ENCODE peak calls at places on chromosome 21, in four cellular contexts. F is uterus, U is breast epithelium, A is WERI-Rb-1. N is an unnamed sample.
A peak's percentile ranks its signal among the peaks of the same experiment; 100 is the strongest.

GRCh38 chr21:42298237-42298636 is 17.0 kb downstream of the TFF3 start:
- DNase-seq in U (no peak), F (no peak), A (no peak), N (no peak)

GRCh38 chr21:14545906-14546480 is at the start of gene SAMSN1:
- DNase-seq in U (peak; percentile 19), F (no peak), A (no peak), N (no peak)

GRCh38 chr21:44370771-44371410 is 17.5 kb downstream of the TRPM2 start:
- DNase-seq in F (no peak), U (no peak), A (no peak), N (no peak)

GRCh38 chr21:43885721-43886120 is 20.7 kb downstream of the AGPAT3 start:
- DNase-seq in F (no peak), A (no peak), U (no peak), N (no peak)

GRCh38 chr21:21624674-21625073 is 626.5 kb downstream of the NCAM2 start:
- DNase-seq in U (no peak), F (no peak), A (no peak), N (no peak)

GRCh38 chr21:44870748-44871495 is 2.6 kb downstream of the PTTG1IP start:
- DNase-seq in U (peak; percentile 93), F (no peak), A (no peak), N (peak; percentile 62)

GRCh38 chr21:43269461-43269860 is 100.7 kb downstream of the CRYAA start:
- DNase-seq in A (peak; percentile 47), F (no peak), U (no peak), N (no peak)

GRCh38 chr21:41045534-41046268 is 122.3 kb upstream of the BACE2 start:
- DNase-seq in F (no peak), A (peak; percentile 70), U (no peak), N (peak; percentile 72)

GRCh38 chr21:45118099-45118498 is 43.7 kb downstream of the ADARB1 start:
- DNase-seq in A (no peak), U (no peak), F (no peak), N (no peak)

GRCh38 chr21:42153046-42153685 is 65.8 kb upstream of the ABCG1 start:
- DNase-seq in F (no peak), A (no peak), U (no peak), N (no peak)

GRCh38 chr21:43303240-43304178 is 123.4 kb downstream of the SIK1 start:
- DNase-seq in A (no peak), U (no peak), F (no peak), N (no peak)

GRCh38 chr21:41164981-41165650 is 2.8 kb upstream of the BACE2 start:
- DNase-seq in U (peak; percentile 80), A (no peak), F (peak; percentile 61), N (peak; percentile 72)

GRCh38 chr21:44954281-44954771 is 14.5 kb downstream of the SLX9 start:
- DNase-seq in A (no peak), U (no peak), F (no peak), N (no peak)

GRCh38 chr21:25508364-25508763 is 98.9 kb downstream of the MRPL39 start:
- DNase-seq in F (no peak), A (no peak), U (no peak), N (no peak)

GRCh38 chr21:17679002-17679600 is 66.4 kb upstream of the BTG3 start:
- DNase-seq in U (no peak), F (no peak), A (no peak), N (no peak)

GRCh38 chr21:44952929-44953627 is 13.2 kb downstream of the SLX9 start:
- DNase-seq in A (no peak), U (no peak), F (no peak), N (no peak)

GRCh38 chr21:18617291-18617690 is 213.7 kb upstream of the TMPRSS15 start:
- DNase-seq in U (no peak), F (no peak), A (no peak), N (no peak)

GRCh38 chr21:41142051-41142795 is 25.7 kb upstream of the BACE2 start:
- DNase-seq in F (no peak), U (peak; percentile 97), A (no peak), N (no peak)

GRCh38 chr21:16418211-16418610 is 688.4 kb downstream of the USP25 start:
- DNase-seq in A (no peak), F (no peak), U (no peak), N (no peak)

GRCh38 chr21:46471514-46471913 is 12.8 kb downstream of the DIP2A start:
- DNase-seq in U (no peak), F (no peak), A (no peak), N (no peak)
- H3K4me3 ChIP-seq in U (no peak overlapping the region), F (no peak overlapping the region), A (peak overlapping the region; percentile 20), N (no peak overlapping the region)

DNA sequence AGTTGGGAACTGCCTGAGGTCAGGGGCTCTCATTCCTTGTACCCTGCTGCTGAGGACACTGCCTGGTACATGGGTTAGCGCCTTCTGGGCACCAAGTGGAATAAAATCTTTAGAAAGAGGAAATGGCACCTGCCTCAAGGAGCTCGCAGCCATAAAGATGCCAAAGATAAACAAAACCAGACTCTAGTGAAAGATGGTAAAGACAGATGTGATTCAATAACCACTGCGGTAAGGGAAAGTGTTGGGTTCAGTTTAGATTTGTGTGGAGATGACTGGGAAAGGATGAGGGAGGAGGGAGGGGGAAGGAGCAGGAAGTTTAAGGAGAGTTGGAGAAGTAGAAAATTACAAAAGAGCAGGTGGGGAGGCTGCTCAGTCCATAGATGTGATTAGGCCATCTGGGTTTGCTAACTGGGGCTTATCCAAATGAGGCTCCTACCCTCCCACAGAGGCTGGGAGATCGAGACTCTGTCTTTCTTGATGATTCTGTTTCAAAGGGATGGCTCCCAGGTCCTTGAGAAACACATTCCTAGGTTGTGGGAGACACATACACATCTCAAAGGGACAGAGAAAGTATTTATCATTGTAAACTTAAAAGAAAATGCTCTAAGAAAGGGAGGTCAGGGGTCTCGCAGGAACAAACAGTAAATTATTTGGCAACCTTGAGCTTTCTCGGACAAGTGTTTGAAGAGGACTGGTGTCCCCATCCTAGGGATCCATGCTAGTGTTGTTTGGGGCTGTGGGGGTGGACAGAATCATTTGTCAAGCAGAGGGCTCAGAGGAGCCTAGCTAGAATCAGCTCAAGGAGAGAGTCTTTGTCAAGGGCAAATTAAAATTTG is 65.7 kb upstream of the MORC3 start:
- DNase-seq in F (no peak), U (no peak), A (peak; percentile 38), N (no peak)
- H3K4me3 ChIP-seq in F (no peak overlapping the region), U (no peak overlapping the region), A (no peak overlapping the region), N (no peak overlapping the region)

DNA sequence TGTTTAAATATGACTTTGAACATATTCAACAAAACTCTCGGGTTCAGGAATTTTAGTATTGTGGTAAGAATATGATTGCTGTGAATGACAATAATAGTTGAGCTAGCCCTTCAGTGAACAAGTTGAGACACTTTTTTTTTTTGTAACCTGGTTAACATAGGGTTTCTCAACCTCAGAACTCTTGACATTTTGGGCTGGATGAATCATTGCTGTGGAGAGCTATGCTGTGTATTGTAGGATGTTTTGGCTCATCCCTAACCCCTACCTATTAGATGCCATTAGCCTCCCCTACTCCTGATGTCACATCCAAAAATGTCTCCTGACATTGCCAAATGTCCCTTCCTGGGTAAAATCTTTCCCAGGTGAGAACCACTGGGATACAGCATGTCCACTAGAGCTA is 113.7 kb downstream of the RUNX1 start:
- DNase-seq in U (no peak), F (no peak), A (no peak), N (no peak)
- H3K4me3 ChIP-seq in U (no peak overlapping the region), F (no peak overlapping the region), A (no peak overlapping the region), N (no peak overlapping the region)

GRCh38 chr21:39613029-39613934 is 542 bp downstream of the B3GALT5 start:
- DNase-seq in A (no peak), U (no peak), F (no peak), N (no peak)

GRCh38 chr21:39610705-39611104 is 2.0 kb upstream of the B3GALT5 start:
- DNase-seq in U (no peak), F (no peak), A (no peak), N (no peak)

GRCh38 chr21:39611547-39612190 is 1.1 kb upstream of the B3GALT5 start:
- DNase-seq in A (no peak), F (no peak), U (no peak), N (no peak)

GRCh38 chr21:39616373-39616772 is 3.6 kb downstream of the B3GALT5 start:
- DNase-seq in F (no peak), U (no peak), A (no peak), N (no peak)

GRCh38 chr21:39612233-39613028 is at the start of gene B3GALT5:
- DNase-seq in F (no peak), U (no peak), A (peak; percentile 59), N (peak; percentile 34)
- H3K4me3 ChIP-seq in F (peak within 1 kb of the TSS; percentile 19), U (peak within 1 kb of the TSS; percentile 66), A (peak within 1 kb of the TSS; percentile 31), N (peak within 1 kb of the TSS; percentile 48)

DNA sequence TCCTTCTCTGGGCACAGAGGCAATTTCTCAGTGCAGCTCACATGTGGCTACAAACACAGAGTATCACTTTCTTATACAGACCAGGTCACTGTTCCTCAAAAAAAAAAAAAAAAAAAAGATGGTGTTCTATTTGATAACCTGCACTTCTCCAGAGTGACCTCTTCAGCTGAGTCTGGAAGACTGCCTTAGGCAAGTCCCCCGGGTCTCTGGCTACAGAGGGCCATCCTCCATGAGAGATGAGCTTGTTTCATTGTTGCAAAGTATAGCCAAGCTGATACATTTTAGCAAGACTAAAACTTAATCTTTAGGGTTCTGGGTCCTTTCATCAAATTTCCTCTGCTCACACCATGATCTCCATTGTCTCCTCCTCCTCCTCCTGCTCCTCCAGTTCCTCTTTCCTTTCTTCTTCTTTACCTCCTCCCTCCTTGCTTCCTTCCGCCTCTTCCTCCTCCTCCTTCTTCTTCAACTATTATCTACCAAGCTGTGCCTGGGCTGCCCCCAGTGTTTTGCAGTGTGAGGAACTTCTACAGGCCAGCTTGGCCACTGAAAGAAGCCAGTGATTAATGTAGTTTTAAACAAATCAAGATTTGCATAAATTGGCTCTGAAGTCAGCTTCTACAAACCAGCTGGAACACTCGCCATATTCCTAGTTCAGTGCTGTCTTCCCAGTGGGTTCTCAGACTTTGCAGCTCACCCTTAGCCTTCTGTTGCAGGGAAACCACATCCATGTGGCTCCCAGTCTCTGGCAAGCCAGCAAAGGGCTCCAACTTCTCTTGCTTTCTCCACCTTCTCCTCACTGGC is 139.4 kb downstream of the RUNX1 start:
- DNase-seq in U (no peak), A (no peak), F (no peak), N (no peak)
- H3K4me3 ChIP-seq in U (no peak overlapping the region), A (no peak overlapping the region), F (no peak overlapping the region), N (no peak overlapping the region)

GRCh38 chr21:33268392-33268735 is 2.2 kb downstream of the IL10RB start:
- DNase-seq in U (no peak), A (no peak), F (no peak), N (no peak)
- H3K4me3 ChIP-seq in U (no peak overlapping the region), A (no peak overlapping the region), F (no peak overlapping the region), N (no peak overlapping the region)

N was measured in pancreas.